ENCODE peak calls at places on chromosome 14, in seven cellular contexts. T, N, P, Q, D, A and C are unnamed samples.

GRCh38 chr14:53409289-53409688 is 256.2 kb upstream of the DDHD1 start:
- DNase-seq in P (no peak), A (peak; percentile 35), D (no peak), N (no peak), Q (no peak), T (no peak), C (peak; percentile 52)

GRCh38 chr14:93789366-93790130 is 1.3 kb upstream of the PRIMA1 start:
- DNase-seq in P (no peak), T (no peak), Q (no peak), N (no peak), D (no peak), A (no peak), C (no peak)

GRCh38 chr14:91419044-91419397 is 1.4 kb upstream of the CCDC88C start:
- DNase-seq in N (no peak), P (no peak), D (no peak), T (no peak), A (no peak), Q (no peak), C (no peak)

GRCh38 chr14:50351016-50351415 is 38.9 kb downstream of the DMAC2L start:
- DNase-seq in N (no peak), Q (no peak), T (no peak), D (peak; percentile 55), P (no peak), A (no peak), C (peak; percentile 82)

GRCh38 chr14:98858561-98858960 is 413.4 kb downstream of the BCL11B start:
- DNase-seq in T (no peak), N (no peak), P (no peak), Q (no peak), D (no peak), A (no peak), C (no peak)

GRCh38 chr14:99602788-99603415 is 1.1 kb downstream of the CCDC85C start:
- DNase-seq in T (no peak), N (peak; percentile 58), A (no peak), P (no peak), D (no peak), Q (no peak), C (no peak)

GRCh38 chr14:73259837-73260236 is 22.5 kb downstream of the PAPLN start:
- DNase-seq in D (no peak), T (no peak), N (no peak), Q (no peak), A (no peak), P (no peak), C (no peak)

GRCh38 chr14:20429801-20430669 is 5.9 kb downstream of the KLHL33 start:
- DNase-seq in N (no peak), D (no peak), P (no peak), T (peak; percentile 38), Q (no peak), A (no peak), C (no peak)

GRCh38 chr14:99257122-99257672 is 14.8 kb downstream of the BCL11B start:
- DNase-seq in N (no peak), A (no peak), T (no peak), P (peak; percentile 16), Q (no peak), D (no peak), C (no peak)

GRCh38 chr14:96797943-96798349 is 764 bp downstream of the VRK1 start:
- DNase-seq in A (no peak), N (no peak), T (no peak), Q (no peak), P (no peak), D (no peak), C (peak; percentile 17)